ENCODE peak calls at places on chromosomes 16 and 17, in six cellular contexts. W is HEK293T, J is A549, R is GM12878, A is K562, N is IMR-90. O is an unnamed sample.

GRCh38 chr17:17122781-17123483 is 80.7 kb downstream of the MPRIP start:
- DNase-seq in J (no peak), W (no peak), A (no peak), R (no peak), N (no peak), O (no peak)

GRCh38 chr17:45127583-45128300 is 4.6 kb downstream of the PLCD3 start:
- DNase-seq in N (peak), A (no peak), W (no peak), J (peak), R (no peak), O (peak)

GRCh38 chr17:4565209-4566141 is 5.1 kb upstream of the GGT6 start:
- DNase-seq in R (no peak), N (peak), W (peak), J (peak), A (peak), O (peak)

GRCh38 chr17:41784207-41784744 is 2.2 kb downstream of the JUP start:
- DNase-seq in J (peak), A (peak), W (no peak), N (peak), R (no peak), O (no peak)

GRCh38 chr16:49617016-49617569 is 238.8 kb downstream of the ZNF423 start:
- DNase-seq in N (no peak), A (no peak), J (no peak), R (no peak), W (no peak), O (no peak)

GRCh38 chr16:50697881-50698767 is 4.7 kb downstream of the NOD2 start:
- DNase-seq in J (no peak), A (no peak), W (no peak), R (peak), N (peak), O (no peak)

GRCh38 chr16:34802848-34803599 is 1343.6 kb downstream of the TP53TG3F start:
- DNase-seq in N (no peak), J (no peak), A (no peak), R (no peak), W (no peak), O (no peak)

GRCh38 chr17:65154770-65155589 is 17.8 kb downstream of the RGS9 start:
- DNase-seq in J (peak), W (no peak), A (no peak), R (no peak), N (peak), O (no peak)

GRCh38 chr17:79031996-79032875 is 8.3 kb downstream of the C1QTNF1 start:
- DNase-seq in A (no peak), R (no peak), N (no peak), J (no peak), W (no peak), O (no peak)

GRCh38 chr17:42101513-42102292 is 3.4 kb upstream of the ZNF385C start:
- DNase-seq in N (peak), J (peak), R (no peak), W (peak), A (peak), O (peak)

GRCh38 chr17:31068291-31068690 is 26.5 kb upstream of the NF1 start:
- DNase-seq in A (peak), R (no peak), W (peak), J (peak), N (peak), O (peak)

GRCh38 chr17:57984936-57985674 is 2.9 kb downstream of the VEZF1 start:
- DNase-seq in N (no peak), J (no peak), A (no peak), W (no peak), R (no peak), O (no peak)

GRCh38 chr17:79752175-79752574 is 21.4 kb downstream of the ENPP7 start:
- DNase-seq in J (no peak), W (no peak), A (no peak), R (no peak), N (no peak), O (no peak)

GRCh38 chr17:61323015-61323379 is 76.6 kb upstream of the TBX2 start:
- DNase-seq in W (no peak), N (no peak), J (no peak), R (no peak), A (no peak), O (no peak)

GRCh38 chr17:22510504-22510903 is 818.2 kb downstream of the KCNJ18 start:
- DNase-seq in R (no peak), W (no peak), J (no peak), N (no peak), A (no peak), O (no peak)

GRCh38 chr16:1960665-1961630 is 1.6 kb downstream of the NDUFB10 start:
- DNase-seq in A (no peak), J (peak), N (peak), W (no peak), R (no peak), O (peak)

GRCh38 chr16:80300876-80301275 is 239.9 kb upstream of the DYNLRB2 start:
- DNase-seq in R (no peak), N (peak), W (no peak), J (no peak), A (no peak), O (peak)

GRCh38 chr17:66076546-66077190 is 115.3 kb downstream of the CEP112 start:
- DNase-seq in W (no peak), A (no peak), J (no peak), R (no peak), N (no peak), O (no peak)

GRCh38 chr17:8015957-8016631 is 13.7 kb downstream of the GUCY2D start:
- DNase-seq in W (peak), N (no peak), J (no peak), R (no peak), A (no peak), O (no peak)

GRCh38 chr16:88350922-88351321 is 31.8 kb upstream of the ZNF469 start:
- DNase-seq in J (no peak), R (no peak), A (no peak), W (no peak), N (no peak), O (no peak)

GRCh38 chr16:7381671-7382070 is 49.0 kb downstream of the RBFOX1 start:
- DNase-seq in J (no peak), R (no peak), W (no peak), A (no peak), N (no peak), O (no peak)

GRCh38 chr17:64773836-64774761 is 112.0 kb upstream of the SMURF2 start:
- DNase-seq in W (peak), A (peak), N (peak), J (peak), R (no peak), O (peak)

GRCh38 chr17:82212331-82213250 is at the start of gene CCDC57:
- DNase-seq in R (no peak), A (peak), W (peak), J (peak), N (peak), O (peak)

GRCh38 chr16:29675811-29676643 is 3.0 kb upstream of the QPRT start:
- DNase-seq in W (peak), N (peak), J (peak), A (peak), R (no peak), O (peak)

GRCh38 chr17:48010193-48010592 is 27.4 kb downstream of the COPZ2 start:
- DNase-seq in J (no peak), W (no peak), R (no peak), N (no peak), A (no peak), O (no peak)

GRCh38 chr17:66647391-66647983 is 187.4 kb upstream of the CACNG5 start:
- DNase-seq in W (no peak), A (no peak), N (no peak), R (no peak), J (no peak), O (no peak)

GRCh38 chr17:7081341-7082062 is 1.5 kb upstream of the CLEC10A start:
- DNase-seq in W (no peak), J (no peak), N (no peak), A (no peak), R (no peak), O (no peak)

GRCh38 chr16:26627958-26628357 is 438.8 kb upstream of the C16orf82 start:
- DNase-seq in N (no peak), R (no peak), W (no peak), J (no peak), A (no peak), O (no peak)

GRCh38 chr16:50282010-50282538 is 15.7 kb downstream of the ADCY7 start:
- DNase-seq in A (peak), W (no peak), R (peak), N (no peak), J (no peak), O (no peak)

GRCh38 chr17:75872434-75873351 is 5.7 kb downstream of the TRIM47 start:
- DNase-seq in J (peak), A (peak), N (peak), R (no peak), W (no peak), O (peak)

GRCh38 chr17:57747221-57748017 is 2.3 kb upstream of the CCDC182 start:
- DNase-seq in J (peak), N (peak), W (peak), R (no peak), A (peak), O (peak)

GRCh38 chr17:71926746-71927398 is 193.9 kb upstream of the SOX9 start:
- DNase-seq in W (no peak), R (no peak), A (no peak), N (no peak), J (no peak), O (no peak)

GRCh38 chr17:17528696-17529652 is 32.8 kb upstream of the RASD1 start:
- DNase-seq in N (no peak), R (no peak), J (no peak), W (no peak), A (no peak), O (peak)

GRCh38 chr17:35795007-35795870 is at the start of gene MMP28:
- DNase-seq in A (peak), J (peak), R (no peak), N (no peak), W (peak), O (no peak)

GRCh38 chr16:1823821-1824220 is 2.8 kb downstream of the HAGH start:
- DNase-seq in A (peak), W (no peak), N (peak), R (no peak), J (peak), O (peak)

GRCh38 chr17:10192963-10193362 is 5.4 kb downstream of the GAS7 start:
- DNase-seq in A (no peak), R (no peak), J (no peak), N (peak), W (no peak), O (no peak)

GRCh38 chr17:66203274-66204015 is 11.5 kb upstream of the CEP112 start:
- DNase-seq in W (no peak), R (no peak), J (no peak), N (no peak), A (no peak), O (peak)

GRCh38 chr17:65830356-65830755 is 268.9 kb upstream of the AXIN2 start:
- DNase-seq in N (no peak), W (no peak), J (no peak), A (no peak), R (no peak), O (no peak)

DNA sequence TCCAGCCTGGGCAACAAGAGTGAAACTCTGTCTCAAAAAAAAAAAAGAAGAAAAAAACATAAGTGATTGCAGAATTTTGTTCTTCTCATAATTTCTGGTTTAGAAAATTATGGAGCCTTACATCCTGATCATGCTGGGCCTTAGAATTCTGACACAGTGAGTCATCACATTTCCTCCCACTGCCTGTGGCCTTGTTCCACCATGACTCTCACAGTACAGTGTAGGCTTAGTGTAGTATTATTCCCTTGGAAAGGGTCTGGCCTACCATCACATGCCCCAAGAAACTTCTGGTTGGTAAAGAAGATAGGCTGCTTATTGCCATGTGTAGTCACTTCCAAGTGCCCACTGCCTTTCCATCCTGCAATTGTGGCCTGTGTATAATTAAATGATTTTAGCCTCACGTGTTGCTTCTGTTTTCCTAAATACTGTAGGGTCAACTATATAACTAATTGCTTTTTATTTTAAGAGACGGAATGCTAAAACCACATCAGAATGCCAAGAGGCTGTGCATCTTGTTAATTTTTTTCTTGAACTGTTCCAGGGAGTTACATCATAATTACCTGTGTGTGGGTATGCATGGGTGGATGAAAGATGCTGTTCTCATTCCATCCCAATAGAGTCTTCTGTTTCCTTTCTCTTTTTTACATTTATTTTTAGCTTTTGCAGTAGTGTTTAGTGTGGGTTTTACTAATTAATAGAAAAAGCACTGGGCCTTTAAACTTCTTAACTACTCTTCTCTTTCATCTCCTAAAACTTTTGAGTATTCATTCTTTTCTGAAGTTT is 25.9 kb downstream of the OGFOD1 start:
- DNase-seq in J (peak), A (peak), N (peak), W (no peak), R (no peak), O (peak)
- TF ChIP-seq BHLHE40 in J (no peak), A (no peak), N (no peak), W (no peak), R (no peak), O (no peak)

DNA sequence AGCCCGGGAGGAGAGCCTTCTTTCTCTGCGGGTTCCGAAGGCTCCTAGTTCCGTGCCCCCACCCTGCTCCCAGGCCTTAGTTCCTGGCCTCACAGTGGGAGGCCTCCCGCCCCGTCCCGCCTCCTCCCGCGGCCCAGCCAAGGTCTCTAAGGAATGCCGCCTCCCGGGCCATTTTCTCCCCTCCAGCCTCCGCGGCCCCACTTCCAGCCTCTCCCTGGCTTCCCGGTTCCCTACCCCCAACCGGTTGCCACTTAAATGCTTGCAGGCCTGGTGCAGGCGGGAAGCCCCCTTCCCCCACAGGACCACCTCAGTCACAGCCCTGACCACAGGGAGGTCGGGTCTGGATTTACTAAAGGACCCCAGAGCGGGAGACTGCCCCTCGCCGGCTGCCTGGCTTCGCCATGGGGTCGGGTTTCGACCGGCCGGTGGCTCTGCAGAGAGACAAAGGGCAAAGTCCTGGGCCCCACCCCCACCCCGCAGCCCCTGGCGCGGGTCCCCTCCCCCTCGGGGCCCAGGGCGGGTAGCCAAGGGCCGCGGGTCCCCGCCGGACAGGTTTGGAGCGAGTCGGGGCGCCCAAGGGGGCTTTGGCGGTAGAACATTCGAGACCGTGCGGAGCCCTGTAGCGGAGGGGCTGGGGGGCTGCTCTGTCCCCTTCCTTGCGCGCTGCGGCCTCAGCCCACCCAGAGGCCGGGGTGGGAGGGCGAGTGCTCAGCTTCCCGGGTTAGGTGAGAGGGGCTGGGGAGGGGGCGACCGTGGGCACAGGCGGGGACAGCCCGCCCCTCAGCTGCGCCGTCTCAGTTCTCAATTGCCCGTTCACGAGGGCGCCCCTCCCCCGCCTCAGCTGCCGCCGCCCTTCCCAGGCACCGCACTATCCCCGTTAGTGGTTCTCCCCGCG is 16.4 kb downstream of the IGF2BP1 start:
- DNase-seq in A (no peak), N (no peak), J (peak), W (no peak), R (no peak), O (no peak)
- TF ChIP-seq BHLHE40 in A (no peak), N (no peak), J (no peak), W (no peak), R (no peak), O (no peak)

DNA sequence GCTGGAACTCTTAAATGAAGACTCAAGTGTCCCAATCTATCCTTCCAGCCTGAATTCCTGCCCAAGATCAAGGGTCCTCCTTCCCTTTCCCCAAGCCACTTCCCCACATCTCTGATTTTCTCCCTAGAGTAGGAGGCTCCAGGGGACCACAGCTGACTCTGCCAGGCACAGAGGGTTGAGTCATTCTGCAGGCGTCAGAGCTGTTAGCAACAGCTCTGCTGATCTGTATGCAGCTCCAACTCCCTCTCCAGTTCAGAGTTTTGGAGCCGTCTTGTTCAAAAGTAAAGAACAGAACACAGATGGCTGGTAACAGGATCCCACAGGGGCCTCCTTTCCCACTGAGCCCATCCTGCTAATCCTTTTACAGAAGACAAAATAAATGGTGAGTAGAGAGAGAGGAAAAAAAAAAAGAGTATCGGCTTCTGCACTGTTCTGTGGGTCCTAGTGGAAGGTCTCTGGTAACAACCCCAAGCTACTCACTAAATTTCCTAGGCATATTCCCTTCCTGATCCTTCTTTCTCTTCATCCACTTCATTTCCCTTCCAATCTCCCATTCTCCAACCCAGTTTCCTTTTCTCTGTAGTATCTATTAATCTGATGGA is 13.4 kb upstream of the TAOK1 start:
- DNase-seq in J (peak), W (no peak), N (peak), A (no peak), R (no peak), O (no peak)
- TF ChIP-seq BHLHE40 in J (no peak), W (no peak), N (no peak), A (no peak), R (no peak), O (no peak)

DNA sequence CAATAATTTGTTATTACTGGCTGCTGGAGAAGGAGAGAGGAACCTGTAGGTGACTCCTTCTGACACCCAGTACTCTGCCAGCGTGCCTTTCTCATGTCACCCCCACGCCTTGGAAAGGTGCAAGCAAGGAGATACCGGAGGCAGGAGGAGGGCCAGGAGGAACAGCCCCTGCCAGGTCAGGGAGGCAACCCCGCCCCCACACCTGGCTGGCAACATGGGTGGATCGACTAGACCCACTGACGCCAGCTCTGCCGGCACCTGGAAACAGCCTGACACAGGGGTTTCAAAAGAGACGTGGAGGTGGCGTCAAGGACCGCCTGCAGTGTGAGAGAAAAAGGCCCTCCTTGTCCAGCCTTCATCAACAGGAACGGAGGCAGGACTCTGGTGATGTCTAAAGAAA is 62.3 kb downstream of the CYB5B start:
- DNase-seq in R (no peak), A (no peak), N (no peak), W (no peak), J (no peak), O (no peak)
- TF ChIP-seq BHLHE40 in R (no peak), A (no peak), N (no peak), W (no peak), J (no peak), O (no peak)

DNA sequence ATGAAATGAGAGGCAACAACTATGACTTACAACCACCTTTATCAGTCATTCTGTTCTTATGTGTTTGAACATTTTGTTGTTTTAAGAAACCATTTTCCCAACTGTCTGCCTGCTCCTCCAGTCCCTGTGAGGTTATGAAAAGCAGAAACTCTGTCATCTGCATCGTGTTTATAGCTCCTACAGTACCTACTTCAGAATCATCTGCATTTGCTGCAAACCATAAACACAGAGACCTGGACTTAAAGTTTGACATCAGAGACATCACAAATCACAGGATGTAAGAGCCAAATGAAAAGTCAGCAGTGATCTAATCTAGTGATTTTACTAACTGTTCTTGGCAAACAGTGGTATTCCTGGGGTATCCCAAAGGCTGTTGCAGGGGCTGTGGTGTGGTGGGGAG is 55.2 kb downstream of the CDH11 start:
- DNase-seq in W (no peak), N (peak), J (no peak), A (no peak), R (no peak), O (no peak)
- TF ChIP-seq BHLHE40 in W (no peak), N (no peak), J (no peak), A (no peak), R (no peak), O (no peak)

GRCh38 chr17:80863626-80864025 is 128.0 kb upstream of the CHMP6 start:
- DNase-seq in N (no peak), W (no peak), J (no peak), R (no peak), A (no peak), O (no peak)
- TF ChIP-seq BHLHE40 in N (no peak), W (no peak), J (no peak), R (no peak), A (no peak), O (no peak)

O was measured in HepG2.